ENCODE peak calls at places on chromosomes 13 and 19, in six cellular contexts. N is K562, C is endothelial cell of umbilical vein, A is HepG2, G is A549, L is GM12878. B is an unnamed sample.

GRCh38 chr13:73171926-73172325 is 113.1 kb downstream of the KLF5 start:
- DNase-seq in N (no peak), C (no peak), A (no peak), G (no peak), L (no peak), B (no peak)

GRCh38 chr13:26062853-26063444 is 11.1 kb upstream of the SHISA2 start:
- DNase-seq in N (peak; percentile 24), C (peak; percentile 64), A (peak; percentile 59), G (peak; percentile 43), L (no peak), B (peak; percentile 75)

GRCh38 chr19:18520848-18521691 is 800 bp downstream of the ELL start:
- DNase-seq in N (peak; percentile 50), C (peak; percentile 22), A (no peak), G (no peak), L (no peak), B (peak; percentile 46)

GRCh38 chr13:21069561-21070004 is 8.2 kb upstream of the LATS2 start:
- DNase-seq in N (no peak), C (no peak), A (peak; percentile 63), G (peak; percentile 85), L (no peak), B (peak; percentile 90)

GRCh38 chr13:112809332-112810310 is 119.8 kb downstream of the ATP11A start:
- DNase-seq in N (no peak), C (no peak), A (no peak), G (no peak), L (no peak), B (no peak)

GRCh38 chr19:39843919-39844793 is 2.0 kb downstream of the FBL start:
- DNase-seq in N (peak; percentile 65), C (peak; percentile 61), A (peak; percentile 51), G (peak; percentile 79), L (no peak), B (peak; percentile 55)

GRCh38 chr19:40422428-40423226 is 3.2 kb downstream of the SERTAD1 start:
- DNase-seq in N (no peak), C (no peak), A (no peak), G (no peak), L (no peak), B (no peak)

GRCh38 chr19:1865172-1866010 is 2.0 kb upstream of the KLF16 start:
- DNase-seq in N (no peak), C (no peak), A (no peak), G (no peak), L (no peak), B (no peak)

GRCh38 chr19:14383898-14384669 is 2.8 kb downstream of the ADGRE5 start:
- DNase-seq in N (peak; percentile 72), C (no peak), A (no peak), G (no peak), L (no peak), B (peak; percentile 90)

GRCh38 chr19:41415154-41415571 is 12.0 kb downstream of the B3GNT8 start:
- DNase-seq in N (no peak), C (no peak), A (no peak), G (no peak), L (no peak), B (no peak)

GRCh38 chr13:110354715-110355473 is 47.8 kb downstream of the COL4A2 start:
- DNase-seq in N (peak; percentile 5), C (no peak), A (no peak), G (no peak), L (no peak), B (no peak)

GRCh38 chr13:87234981-87235380 is 436.2 kb upstream of the SLITRK5 start:
- DNase-seq in N (peak; percentile 0), C (no peak), A (no peak), G (no peak), L (no peak), B (peak; percentile 12)

GRCh38 chr19:2015611-2015950 is at the start of gene BTBD2:
- DNase-seq in N (peak; percentile 81), C (no peak), A (no peak), G (peak; percentile 85), L (no peak), B (peak; percentile 58)

GRCh38 chr19:29694166-29694565 is 20.9 kb downstream of the C19orf12 start:
- DNase-seq in N (no peak), C (no peak), A (no peak), G (no peak), L (no peak), B (no peak)

GRCh38 chr19:44777715-44778347 is at the start of gene CBLC:
- DNase-seq in N (peak; percentile 30), C (no peak), A (peak; percentile 68), G (peak; percentile 60), L (no peak), B (no peak)
- TF ChIP-seq MAX in N (no peak), C (no peak), A (peak; percentile 71), G (no peak), L (no peak), B (no peak)

GRCh38 chr19:12237143-12237839 is 57.4 kb downstream of the ZNF44 start:
- DNase-seq in N (no peak), C (no peak), A (no peak), G (no peak), L (no peak), B (no peak)
- TF ChIP-seq MYC in N (no peak), C (no peak), A (no peak), G (no peak), L (no peak), B (no peak)

GRCh38 chr19:9043524-9043923 is 33.3 kb upstream of the MUC16 start:
- DNase-seq in N (peak; percentile 2), C (no peak), A (no peak), G (no peak), L (no peak), B (no peak)
- TF ChIP-seq MAX in N (no peak), C (no peak), A (no peak), G (no peak), L (no peak), B (no peak)

GRCh38 chr19:55206664-55207500 is 2.4 kb downstream of the PTPRH start:
- DNase-seq in N (peak; percentile 97), C (peak; percentile 76), A (peak; percentile 93), G (peak; percentile 93), L (no peak), B (peak; percentile 82)
- TF ChIP-seq MYC in N (peak; percentile 86), C (no peak), A (peak; percentile 57), G (no peak), L (no peak), B (no peak)